ENCODE peak calls at places on chromosome 2, in ten cellular contexts. G, Y, V, O, Z, N, X, I, L and Q are unnamed samples.

GRCh38 chr2:16948073-16948472 is 282.4 kb upstream of the CYRIA start:
- DNase-seq in G (no peak), Y (no peak), V (no peak), O (no peak), Z (no peak), N (no peak), X (no peak), I (no peak), L (no peak), Q (no peak)

GRCh38 chr2:115910270-115910669 is 1467.8 kb downstream of the DPP10 start:
- DNase-seq in G (peak; percentile 5), Y (no peak), V (no peak), O (no peak), Z (no peak), N (no peak), X (no peak), I (no peak), L (no peak), Q (no peak)

GRCh38 chr2:200509227-200509607 is 651 bp downstream of the KCTD18 start:
- DNase-seq in G (peak; percentile 35), Y (no peak), V (no peak), O (no peak), Z (no peak), N (peak; percentile 19), X (peak; percentile 23), I (no peak), L (peak; percentile 17), Q (no peak)

GRCh38 chr2:161208527-161209139 is 48.4 kb downstream of the TANK start:
- DNase-seq in G (no peak), Y (peak; percentile 26), V (no peak), O (no peak), Z (no peak), N (peak; percentile 81), X (peak; percentile 91), I (no peak), L (peak; percentile 91), Q (no peak)

GRCh38 chr2:196914867-196915465 is 11.5 kb downstream of the PGAP1 start:
- DNase-seq in G (no peak), Y (no peak), V (peak; percentile 49), O (no peak), Z (no peak), N (no peak), X (no peak), I (no peak), L (no peak), Q (no peak)

GRCh38 chr2:20925265-20925889 is 102.5 kb upstream of the LDAH start:
- DNase-seq in G (no peak), Y (no peak), V (no peak), O (no peak), Z (no peak), N (peak; percentile 16), X (peak; percentile 13), I (no peak), L (no peak), Q (no peak)

GRCh38 chr2:95289251-95289650 is 7.9 kb upstream of the KCNIP3 start:
- DNase-seq in G (no peak), Y (no peak), V (no peak), O (no peak), Z (no peak), N (no peak), X (no peak), I (no peak), L (no peak), Q (no peak)

GRCh38 chr2:164734196-164734595 is 107.4 kb downstream of the COBLL1 start:
- DNase-seq in G (no peak), Y (no peak), V (no peak), O (no peak), Z (no peak), N (no peak), X (no peak), I (no peak), L (no peak), Q (no peak)

GRCh38 chr2:24122-24521 is 22.2 kb downstream of the FAM110C start:
- DNase-seq in G (no peak), Y (no peak), V (no peak), O (no peak), Z (no peak), N (no peak), X (no peak), I (no peak), L (no peak), Q (no peak)

GRCh38 chr2:235936493-235936892 is 231.7 kb downstream of the GBX2 start:
- DNase-seq in G (no peak), Y (no peak), V (no peak), O (no peak), Z (no peak), N (no peak), X (peak; percentile 8), I (no peak), L (peak; percentile 18), Q (no peak)

GRCh38 chr2:238669581-238670340 is 178.1 kb upstream of the TWIST2 start:
- DNase-seq in G (no peak), Y (no peak), V (no peak), O (no peak), Z (no peak), N (peak; percentile 33), X (peak; percentile 28), I (no peak), L (peak; percentile 95), Q (no peak)

GRCh38 chr2:238158018-238158806 is 558 bp upstream of the ERFE start:
- DNase-seq in G (no peak), Y (no peak), V (no peak), O (peak; percentile 20), Z (no peak), N (no peak), X (no peak), I (no peak), L (no peak), Q (peak; percentile 49)

GRCh38 chr2:28216320-28216719 is 176.3 kb upstream of the FOSL2 start:
- DNase-seq in G (no peak), Y (no peak), V (no peak), O (no peak), Z (no peak), N (no peak), X (no peak), I (no peak), L (no peak), Q (no peak)

GRCh38 chr2:72214429-72215143 is 66.9 kb upstream of the CYP26B1 start:
- DNase-seq in G (no peak), Y (no peak), V (no peak), O (no peak), Z (no peak), N (peak; percentile 67), X (peak; percentile 97), I (no peak), L (peak; percentile 21), Q (no peak)

GRCh38 chr2:238097988-238098853 is 1.9 kb upstream of the ESPNL start:
- DNase-seq in G (peak; percentile 87), Y (peak; percentile 86), V (peak; percentile 16), O (peak; percentile 56), Z (peak; percentile 13), N (peak; percentile 42), X (peak; percentile 61), I (no peak), L (peak; percentile 73), Q (peak; percentile 76)

GRCh38 chr2:218979846-218980738 is 4.9 kb downstream of the FEV start:
- DNase-seq in G (peak; percentile 88), Y (peak; percentile 90), V (peak; percentile 74), O (peak; percentile 78), Z (peak; percentile 75), N (peak; percentile 75), X (peak; percentile 79), I (peak; percentile 83), L (peak; percentile 71), Q (peak; percentile 94)

GRCh38 chr2:191439481-191439880 is 194.3 kb downstream of the MYO1B start:
- DNase-seq in G (no peak), Y (no peak), V (no peak), O (no peak), Z (no peak), N (no peak), X (no peak), I (no peak), L (no peak), Q (no peak)

GRCh38 chr2:185625604-185626003 is 113.0 kb upstream of the FSIP2 start:
- DNase-seq in G (no peak), Y (no peak), V (no peak), O (no peak), Z (no peak), N (no peak), X (no peak), I (no peak), L (no peak), Q (no peak)